ENCODE peak calls at places on chromosomes 5 and 9, in five cellular contexts. One of them, this sample, is unnamed.
A peak's percentile ranks its signal among the peaks of the same experiment; 100 is the strongest.

GRCh38 chr5:150412319-150413175 is at the start of gene CD74:
- DNase-seq in hepatocyte: peak; percentile 85
- DNase-seq in MM.1S: peak; percentile 99
- DNase-seq in mammary epithelial cell: peak; percentile 64
- DNase-seq in neural progenitor cell: peak; percentile 67
- DNase-seq in this sample: no peak

GRCh38 chr9:89579741-89580395 is 24.9 kb upstream of the GADD45G start:
- DNase-seq in hepatocyte: no peak
- DNase-seq in MM.1S: no peak
- DNase-seq in mammary epithelial cell: no peak
- DNase-seq in neural progenitor cell: no peak
- DNase-seq in this sample: no peak

GRCh38 chr5:150576449-150576949 is 64.0 kb upstream of the SYNPO start:
- DNase-seq in hepatocyte: no peak
- DNase-seq in MM.1S: no peak
- DNase-seq in mammary epithelial cell: no peak
- DNase-seq in neural progenitor cell: no peak
- DNase-seq in this sample: no peak

GRCh38 chr9:4973246-4973645 is 11.8 kb upstream of the JAK2 start:
- DNase-seq in hepatocyte: no peak
- DNase-seq in MM.1S: no peak
- DNase-seq in mammary epithelial cell: no peak
- DNase-seq in neural progenitor cell: no peak
- DNase-seq in this sample: peak; percentile 70

GRCh38 chr9:107712390-107712789 is 222.8 kb upstream of the KLF4 start:
- DNase-seq in hepatocyte: peak; percentile 31
- DNase-seq in MM.1S: no peak
- DNase-seq in mammary epithelial cell: peak; percentile 94
- DNase-seq in neural progenitor cell: no peak
- DNase-seq in this sample: peak; percentile 88

GRCh38 chr9:79616971-79617370 is 45.2 kb downstream of the TLE4 start:
- DNase-seq in hepatocyte: no peak
- DNase-seq in MM.1S: no peak
- DNase-seq in mammary epithelial cell: no peak
- DNase-seq in neural progenitor cell: no peak
- DNase-seq in this sample: no peak

GRCh38 chr5:148336704-148337435 is 1.5 kb downstream of the SPINK9 start:
- DNase-seq in hepatocyte: no peak
- DNase-seq in MM.1S: no peak
- DNase-seq in mammary epithelial cell: peak; percentile 58
- DNase-seq in neural progenitor cell: no peak
- DNase-seq in this sample: no peak

GRCh38 chr5:180294913-180295555 is 3.2 kb upstream of the MAPK9 start:
- DNase-seq in hepatocyte: no peak
- DNase-seq in MM.1S: no peak
- DNase-seq in mammary epithelial cell: no peak
- DNase-seq in neural progenitor cell: no peak
- DNase-seq in this sample: no peak

GRCh38 chr9:96173640-96174039 is 128.3 kb downstream of the HSD17B3 start:
- DNase-seq in hepatocyte: no peak
- DNase-seq in MM.1S: no peak
- DNase-seq in mammary epithelial cell: no peak
- DNase-seq in neural progenitor cell: no peak
- DNase-seq in this sample: no peak

DNA sequence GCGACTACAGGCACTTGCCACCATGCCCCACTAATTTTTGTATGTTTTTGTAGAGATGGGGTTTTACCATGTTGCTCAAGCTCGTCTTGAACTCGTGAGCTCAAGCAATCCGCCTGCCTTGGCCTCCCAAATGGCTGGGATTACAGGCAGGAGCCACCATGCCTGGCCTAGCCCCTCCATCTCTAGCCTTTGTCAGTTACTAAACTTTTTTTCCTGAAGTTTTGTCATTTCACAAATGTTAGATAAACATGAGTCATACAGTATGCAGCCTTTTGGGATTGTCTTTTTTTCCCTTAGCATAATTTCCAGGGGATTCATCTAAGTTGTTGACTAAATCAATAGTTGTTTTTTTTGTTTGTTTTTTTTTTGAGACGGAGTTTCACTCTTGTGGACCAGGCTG is 13.7 kb downstream of the NSD1 start:
- DNase-seq in hepatocyte: no peak
- DNase-seq in MM.1S: no peak
- DNase-seq in mammary epithelial cell: no peak
- DNase-seq in neural progenitor cell: no peak
- DNase-seq in this sample: peak; percentile 28
- TF ChIP-seq EZH2 in hepatocyte: no peak
- TF ChIP-seq EZH2 in MM.1S: no peak
- TF ChIP-seq EZH2 in mammary epithelial cell: no peak
- TF ChIP-seq EZH2 in neural progenitor cell: no peak
- TF ChIP-seq EZH2 in this sample: no peak

DNA sequence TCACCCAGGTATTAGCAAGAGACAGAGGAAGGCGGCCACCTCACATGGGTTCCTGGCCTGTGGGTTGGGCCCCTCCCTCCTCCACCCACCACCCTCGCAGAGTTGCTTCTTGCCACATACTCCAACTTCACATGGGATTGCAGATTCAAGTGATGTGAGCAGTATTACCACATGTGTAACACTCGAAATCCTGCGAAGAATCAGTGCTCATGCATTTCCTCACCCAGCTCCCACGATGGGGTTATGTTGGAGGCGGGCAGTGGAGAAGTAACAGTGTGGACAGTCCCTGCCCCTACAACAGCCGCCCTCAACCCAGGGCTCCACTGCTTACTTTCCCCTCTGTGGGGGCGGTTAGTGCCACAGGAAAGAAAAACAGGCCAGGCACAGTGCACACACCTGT is 3.9 kb upstream of the FBP1 start:
- DNase-seq in hepatocyte: no peak
- DNase-seq in MM.1S: no peak
- DNase-seq in mammary epithelial cell: no peak
- DNase-seq in neural progenitor cell: no peak
- DNase-seq in this sample: no peak
- H3K4me2 ChIP-seq in hepatocyte: no peak overlapping the region
- H3K4me2 ChIP-seq in MM.1S: no peak overlapping the region
- H3K4me2 ChIP-seq in mammary epithelial cell: no peak overlapping the region
- H3K4me2 ChIP-seq in neural progenitor cell: no peak overlapping the region
- H3K4me2 ChIP-seq in this sample: no peak overlapping the region

GRCh38 chr5:177086918-177087706 is 397 bp downstream of the FGFR4 start:
- DNase-seq in hepatocyte: peak; percentile 95
- DNase-seq in MM.1S: peak; percentile 61
- DNase-seq in mammary epithelial cell: peak; percentile 14
- DNase-seq in neural progenitor cell: peak; percentile 84
- DNase-seq in this sample: no peak
- TF ChIP-seq EZH2 in hepatocyte: no peak
- TF ChIP-seq EZH2 in MM.1S: no peak
- TF ChIP-seq EZH2 in mammary epithelial cell: no peak
- TF ChIP-seq EZH2 in neural progenitor cell: no peak
- TF ChIP-seq EZH2 in this sample: no peak

GRCh38 chr5:1201327-1202025 is at the start of gene SLC6A19:
- DNase-seq in hepatocyte: no peak
- DNase-seq in MM.1S: no peak
- DNase-seq in mammary epithelial cell: no peak
- DNase-seq in neural progenitor cell: no peak
- DNase-seq in this sample: no peak
- H3K4me2 ChIP-seq in hepatocyte: peak within 1 kb of the TSS; percentile 8
- H3K4me2 ChIP-seq in MM.1S: no peak within 1 kb of the TSS
- H3K4me2 ChIP-seq in mammary epithelial cell: no peak within 1 kb of the TSS
- H3K4me2 ChIP-seq in neural progenitor cell: no peak within 1 kb of the TSS
- H3K4me2 ChIP-seq in this sample: no peak within 1 kb of the TSS

GRCh38 chr5:135534609-135535419 is 950 bp downstream of the NEUROG1 start:
- DNase-seq in hepatocyte: peak; percentile 27
- DNase-seq in MM.1S: no peak
- DNase-seq in mammary epithelial cell: no peak
- DNase-seq in neural progenitor cell: peak; percentile 83
- DNase-seq in this sample: no peak
- TF ChIP-seq EZH2 in hepatocyte: peak; percentile 95
- TF ChIP-seq EZH2 in MM.1S: no peak
- TF ChIP-seq EZH2 in mammary epithelial cell: no peak
- TF ChIP-seq EZH2 in neural progenitor cell: peak; percentile 79
- TF ChIP-seq EZH2 in this sample: peak; percentile 68

DNA sequence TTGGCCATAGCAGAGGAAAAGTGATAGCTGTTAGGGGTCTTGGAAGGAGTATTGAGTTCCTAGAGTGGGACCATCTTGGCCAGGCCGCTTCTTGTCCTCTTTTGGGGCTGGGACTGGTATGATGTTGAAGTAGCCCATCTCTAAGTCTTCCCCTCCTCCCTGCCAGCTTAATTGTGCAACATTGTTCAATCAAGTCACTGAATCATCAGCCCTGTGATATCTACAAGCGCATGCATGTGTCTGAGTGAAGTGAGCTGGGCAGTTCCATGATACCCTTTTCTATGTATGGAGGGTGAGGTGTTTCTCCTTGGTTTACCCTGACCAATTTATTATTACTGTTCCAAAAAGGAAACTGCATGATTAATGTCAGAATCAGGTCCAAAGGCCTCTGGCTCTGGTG is 112.2 kb downstream of the C9orf152 start:
- DNase-seq in hepatocyte: no peak
- DNase-seq in MM.1S: no peak
- DNase-seq in mammary epithelial cell: peak; percentile 52
- DNase-seq in neural progenitor cell: no peak
- DNase-seq in this sample: peak; percentile 51
- H3K4me2 ChIP-seq in hepatocyte: no peak overlapping the region
- H3K4me2 ChIP-seq in MM.1S: no peak overlapping the region
- H3K4me2 ChIP-seq in mammary epithelial cell: no peak overlapping the region
- H3K4me2 ChIP-seq in neural progenitor cell: no peak overlapping the region
- H3K4me2 ChIP-seq in this sample: no peak overlapping the region

GRCh38 chr5:141691286-141691866 is 9.3 kb upstream of the ARAP3 start:
- DNase-seq in hepatocyte: no peak
- DNase-seq in MM.1S: no peak
- DNase-seq in mammary epithelial cell: no peak
- DNase-seq in neural progenitor cell: no peak
- DNase-seq in this sample: no peak
- TF ChIP-seq EZH2 in hepatocyte: no peak
- TF ChIP-seq EZH2 in MM.1S: no peak
- TF ChIP-seq EZH2 in mammary epithelial cell: no peak
- TF ChIP-seq EZH2 in neural progenitor cell: no peak
- TF ChIP-seq EZH2 in this sample: no peak

DNA sequence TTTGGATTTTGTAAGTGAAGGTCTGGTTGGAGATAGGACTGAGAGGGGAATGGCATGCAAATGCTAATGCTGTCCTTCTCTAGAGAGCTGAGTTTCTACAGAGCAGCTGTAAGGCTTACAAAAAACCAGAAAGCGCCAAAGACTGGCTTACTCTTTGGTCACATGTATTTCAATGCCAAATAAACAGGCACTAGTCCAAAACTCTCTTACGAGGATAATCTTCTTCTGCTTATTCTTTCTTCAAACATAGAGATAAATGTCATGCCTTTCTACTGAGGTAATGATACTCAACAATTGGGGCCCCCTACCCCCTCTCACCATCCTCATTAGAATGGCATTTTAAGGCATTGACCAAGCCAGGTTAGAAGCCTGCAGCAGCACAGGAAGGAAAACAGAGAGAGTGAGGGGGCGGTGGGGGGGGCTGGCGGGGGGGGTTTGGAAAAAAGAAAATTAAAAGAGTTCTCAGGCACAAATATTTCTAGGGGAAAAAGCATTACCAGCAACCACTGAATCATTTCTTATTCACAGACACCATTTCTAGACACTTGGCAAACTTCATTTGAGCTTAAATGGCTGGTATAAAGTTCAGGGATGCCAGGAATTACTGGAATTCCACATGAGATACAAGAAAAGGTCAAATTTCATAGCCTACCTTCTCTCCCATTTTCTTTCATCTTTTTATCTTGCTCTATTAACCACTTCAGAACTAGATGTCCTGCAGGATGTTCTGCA is 34.0 kb downstream of the PUM3 start:
- DNase-seq in hepatocyte: peak; percentile 74
- DNase-seq in MM.1S: no peak
- DNase-seq in mammary epithelial cell: no peak
- DNase-seq in neural progenitor cell: peak; percentile 46
- DNase-seq in this sample: peak; percentile 97
- H3K4me2 ChIP-seq in hepatocyte: peak overlapping the region; percentile 27
- H3K4me2 ChIP-seq in MM.1S: no peak overlapping the region
- H3K4me2 ChIP-seq in mammary epithelial cell: no peak overlapping the region
- H3K4me2 ChIP-seq in neural progenitor cell: peak overlapping the region; percentile 67
- H3K4me2 ChIP-seq in this sample: peak overlapping the region; percentile 75

DNA sequence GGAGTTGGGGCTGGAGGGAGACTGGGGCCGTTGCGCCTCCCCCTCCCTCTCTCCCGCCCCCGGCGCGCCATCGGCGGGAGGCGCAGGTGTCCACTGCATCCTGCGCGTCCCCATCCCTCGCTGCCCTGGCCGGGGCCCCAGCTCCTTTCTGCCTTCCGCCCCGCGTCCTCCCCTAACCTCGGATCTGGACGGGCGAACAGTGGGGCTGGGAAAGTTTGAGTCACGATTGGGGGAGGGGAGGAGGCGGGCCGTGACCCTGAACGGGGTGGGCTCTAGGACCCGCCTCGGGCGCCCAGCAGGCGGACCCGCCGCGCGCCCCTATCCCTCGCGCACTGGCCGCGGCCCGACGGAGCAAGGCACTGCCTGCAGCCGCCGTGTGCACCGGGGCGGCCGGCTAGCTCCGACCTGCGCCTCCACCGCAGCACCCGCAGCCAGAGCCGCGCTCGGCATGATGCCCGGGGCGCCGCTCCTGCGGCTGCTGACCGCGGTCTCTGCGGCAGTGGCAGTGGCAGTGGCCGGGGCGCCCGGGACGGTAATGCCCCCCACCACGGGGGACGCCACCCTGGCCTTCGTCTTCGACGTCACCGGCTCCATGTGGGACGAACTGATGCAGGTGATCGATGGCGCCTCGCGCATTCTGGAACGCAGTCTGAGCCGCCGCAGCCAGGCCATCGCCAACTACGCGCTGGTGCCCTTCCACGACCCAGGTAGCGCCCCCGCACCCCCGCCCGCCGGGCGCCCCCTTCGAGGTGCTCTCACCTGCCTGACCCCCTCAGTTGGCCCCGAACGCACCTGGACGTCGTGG is at the start of gene HMCN2:
- DNase-seq in hepatocyte: peak; percentile 66
- DNase-seq in MM.1S: no peak
- DNase-seq in mammary epithelial cell: peak; percentile 23
- DNase-seq in neural progenitor cell: peak; percentile 73
- DNase-seq in this sample: no peak
- TF ChIP-seq EZH2 in hepatocyte: peak; percentile 68
- TF ChIP-seq EZH2 in MM.1S: no peak
- TF ChIP-seq EZH2 in mammary epithelial cell: peak; percentile 25
- TF ChIP-seq EZH2 in neural progenitor cell: peak; percentile 84
- TF ChIP-seq EZH2 in this sample: peak; percentile 79